ENCODE peak calls at places on chromosomes 13 and 19, in nine cellular contexts. One of them, this sample, is unnamed.

GRCh38 chr19:35882074-35882832 is 13.9 kb downstream of the APLP1 start:
- DNase-seq in EH: peak; percentile 85
- DNase-seq in cardiac fibroblast: peak; percentile 89
- DNase-seq in transverse colon: no peak
- DNase-seq in stimulated activated CD4-positive, alpha-beta T cell treated with anti-CD3 and anti-CD28 coated beads, TNF-alpha, amount 100 ng/mL, for 48 hours: no peak
- DNase-seq in naive thymus-derived CD4-positive, alpha-beta T cell: peak; percentile 53
- DNase-seq in IMR-90: peak; percentile 81
- DNase-seq in GM12865: peak; percentile 74
- DNase-seq in C1 segment of cervical spinal cord: no peak
- DNase-seq in this sample: peak; percentile 27

GRCh38 chr13:101157261-101157660 is 259.0 kb downstream of the NALCN start:
- DNase-seq in EH: peak; percentile 25
- DNase-seq in cardiac fibroblast: no peak
- DNase-seq in transverse colon: no peak
- DNase-seq in stimulated activated CD4-positive, alpha-beta T cell treated with anti-CD3 and anti-CD28 coated beads, TNF-alpha, amount 100 ng/mL, for 48 hours: no peak
- DNase-seq in naive thymus-derived CD4-positive, alpha-beta T cell: no peak
- DNase-seq in IMR-90: no peak
- DNase-seq in GM12865: no peak
- DNase-seq in C1 segment of cervical spinal cord: no peak
- DNase-seq in this sample: no peak

GRCh38 chr13:26923824-26924605 is 163.4 kb upstream of the GPR12 start:
- DNase-seq in EH: peak; percentile 63
- DNase-seq in cardiac fibroblast: peak; percentile 56
- DNase-seq in transverse colon: no peak
- DNase-seq in stimulated activated CD4-positive, alpha-beta T cell treated with anti-CD3 and anti-CD28 coated beads, TNF-alpha, amount 100 ng/mL, for 48 hours: no peak
- DNase-seq in naive thymus-derived CD4-positive, alpha-beta T cell: no peak
- DNase-seq in IMR-90: peak; percentile 34
- DNase-seq in GM12865: no peak
- DNase-seq in C1 segment of cervical spinal cord: no peak
- DNase-seq in this sample: no peak

GRCh38 chr13:49272296-49272695 is 24.6 kb downstream of the CDADC1 start:
- DNase-seq in EH: no peak
- DNase-seq in cardiac fibroblast: no peak
- DNase-seq in transverse colon: no peak
- DNase-seq in stimulated activated CD4-positive, alpha-beta T cell treated with anti-CD3 and anti-CD28 coated beads, TNF-alpha, amount 100 ng/mL, for 48 hours: no peak
- DNase-seq in naive thymus-derived CD4-positive, alpha-beta T cell: no peak
- DNase-seq in IMR-90: no peak
- DNase-seq in GM12865: no peak
- DNase-seq in C1 segment of cervical spinal cord: no peak
- DNase-seq in this sample: no peak

GRCh38 chr13:21934309-21934708 is 263.4 kb downstream of the FGF9 start:
- DNase-seq in EH: no peak
- DNase-seq in cardiac fibroblast: no peak
- DNase-seq in transverse colon: no peak
- DNase-seq in stimulated activated CD4-positive, alpha-beta T cell treated with anti-CD3 and anti-CD28 coated beads, TNF-alpha, amount 100 ng/mL, for 48 hours: no peak
- DNase-seq in naive thymus-derived CD4-positive, alpha-beta T cell: no peak
- DNase-seq in IMR-90: no peak
- DNase-seq in GM12865: no peak
- DNase-seq in C1 segment of cervical spinal cord: no peak
- DNase-seq in this sample: no peak

GRCh38 chr13:23866420-23867026 is 22.7 kb downstream of the MIPEP start:
- DNase-seq in EH: no peak
- DNase-seq in cardiac fibroblast: peak; percentile 45
- DNase-seq in transverse colon: no peak
- DNase-seq in stimulated activated CD4-positive, alpha-beta T cell treated with anti-CD3 and anti-CD28 coated beads, TNF-alpha, amount 100 ng/mL, for 48 hours: no peak
- DNase-seq in naive thymus-derived CD4-positive, alpha-beta T cell: no peak
- DNase-seq in IMR-90: peak; percentile 15
- DNase-seq in GM12865: no peak
- DNase-seq in C1 segment of cervical spinal cord: no peak
- DNase-seq in this sample: no peak

GRCh38 chr19:19568802-19569756 is 31.0 kb downstream of the CILP2 start:
- DNase-seq in EH: peak; percentile 81
- DNase-seq in cardiac fibroblast: peak; percentile 63
- DNase-seq in transverse colon: no peak
- DNase-seq in stimulated activated CD4-positive, alpha-beta T cell treated with anti-CD3 and anti-CD28 coated beads, TNF-alpha, amount 100 ng/mL, for 48 hours: no peak
- DNase-seq in naive thymus-derived CD4-positive, alpha-beta T cell: no peak
- DNase-seq in IMR-90: peak; percentile 67
- DNase-seq in GM12865: no peak
- DNase-seq in C1 segment of cervical spinal cord: no peak
- DNase-seq in this sample: no peak

GRCh38 chr19:10736189-10736588 is 18.3 kb downstream of the DNM2 start:
- DNase-seq in EH: no peak
- DNase-seq in cardiac fibroblast: no peak
- DNase-seq in transverse colon: peak; percentile 70
- DNase-seq in stimulated activated CD4-positive, alpha-beta T cell treated with anti-CD3 and anti-CD28 coated beads, TNF-alpha, amount 100 ng/mL, for 48 hours: no peak
- DNase-seq in naive thymus-derived CD4-positive, alpha-beta T cell: no peak
- DNase-seq in IMR-90: no peak
- DNase-seq in GM12865: no peak
- DNase-seq in C1 segment of cervical spinal cord: no peak
- DNase-seq in this sample: no peak

GRCh38 chr19:8576273-8576993 is 809 bp downstream of the MYO1F start:
- DNase-seq in EH: no peak
- DNase-seq in cardiac fibroblast: no peak
- DNase-seq in transverse colon: peak; percentile 36
- DNase-seq in stimulated activated CD4-positive, alpha-beta T cell treated with anti-CD3 and anti-CD28 coated beads, TNF-alpha, amount 100 ng/mL, for 48 hours: no peak
- DNase-seq in naive thymus-derived CD4-positive, alpha-beta T cell: no peak
- DNase-seq in IMR-90: no peak
- DNase-seq in GM12865: peak; percentile 51
- DNase-seq in C1 segment of cervical spinal cord: no peak
- DNase-seq in this sample: no peak

GRCh38 chr13:44274838-44275237 is 98.8 kb upstream of the SERP2 start:
- DNase-seq in EH: no peak
- DNase-seq in cardiac fibroblast: no peak
- DNase-seq in transverse colon: no peak
- DNase-seq in stimulated activated CD4-positive, alpha-beta T cell treated with anti-CD3 and anti-CD28 coated beads, TNF-alpha, amount 100 ng/mL, for 48 hours: no peak
- DNase-seq in naive thymus-derived CD4-positive, alpha-beta T cell: no peak
- DNase-seq in IMR-90: peak; percentile 39
- DNase-seq in GM12865: peak; percentile 20
- DNase-seq in C1 segment of cervical spinal cord: no peak
- DNase-seq in this sample: no peak

GRCh38 chr19:49396738-49397505 is 8.9 kb downstream of the KASH5 start:
- DNase-seq in EH: no peak
- DNase-seq in cardiac fibroblast: no peak
- DNase-seq in transverse colon: no peak
- DNase-seq in stimulated activated CD4-positive, alpha-beta T cell treated with anti-CD3 and anti-CD28 coated beads, TNF-alpha, amount 100 ng/mL, for 48 hours: no peak
- DNase-seq in naive thymus-derived CD4-positive, alpha-beta T cell: no peak
- DNase-seq in IMR-90: no peak
- DNase-seq in GM12865: no peak
- DNase-seq in C1 segment of cervical spinal cord: no peak
- DNase-seq in this sample: no peak

GRCh38 chr19:13016628-13017305 is 21.5 kb downstream of the NFIX start:
- DNase-seq in EH: no peak
- DNase-seq in cardiac fibroblast: no peak
- DNase-seq in transverse colon: no peak
- DNase-seq in stimulated activated CD4-positive, alpha-beta T cell treated with anti-CD3 and anti-CD28 coated beads, TNF-alpha, amount 100 ng/mL, for 48 hours: no peak
- DNase-seq in naive thymus-derived CD4-positive, alpha-beta T cell: no peak
- DNase-seq in IMR-90: no peak
- DNase-seq in GM12865: no peak
- DNase-seq in C1 segment of cervical spinal cord: no peak
- DNase-seq in this sample: no peak

GRCh38 chr19:2634960-2635359 is 67.5 kb downstream of the GNG7 start:
- DNase-seq in EH: no peak
- DNase-seq in cardiac fibroblast: no peak
- DNase-seq in transverse colon: no peak
- DNase-seq in stimulated activated CD4-positive, alpha-beta T cell treated with anti-CD3 and anti-CD28 coated beads, TNF-alpha, amount 100 ng/mL, for 48 hours: no peak
- DNase-seq in naive thymus-derived CD4-positive, alpha-beta T cell: no peak
- DNase-seq in IMR-90: no peak
- DNase-seq in GM12865: no peak
- DNase-seq in C1 segment of cervical spinal cord: no peak
- DNase-seq in this sample: no peak

This sample was measured in GM12864.